ENCODE peak calls at places on chromosome 17, in five cellular contexts. B is effector CD4-positive, alpha-beta T cell; M is CD4-positive, alpha-beta T cell; L is AG09309; F is foreskin melanocyte. E is an unnamed sample.

GRCh38 chr17:55769625-55770000 is 18.8 kb downstream of the PCTP start:
- DNase-seq in L (peak; percentile 61), F (no peak), M (no peak), B (no peak), E (peak; percentile 92)

GRCh38 chr17:41659813-41660212 is 28.9 kb upstream of the EIF1 start:
- DNase-seq in M (no peak), L (no peak), B (no peak), F (no peak), E (no peak)

GRCh38 chr17:40909351-40909750 is 24.3 kb upstream of the KRT20 start:
- DNase-seq in F (peak; percentile 84), M (peak; percentile 38), L (peak; percentile 96), B (peak; percentile 54), E (peak; percentile 97)

GRCh38 chr17:73705594-73705993 is 61.3 kb upstream of the SDK2 start:
- DNase-seq in L (peak; percentile 10), M (no peak), B (no peak), F (no peak), E (no peak)

GRCh38 chr17:80328620-80329380 is 68.1 kb downstream of the RNF213 start:
- DNase-seq in F (no peak), L (no peak), B (no peak), M (no peak), E (no peak)

GRCh38 chr17:30279156-30279555 is 12.6 kb downstream of the BLMH start:
- DNase-seq in F (no peak), B (no peak), L (no peak), M (no peak), E (no peak)

GRCh38 chr17:35734396-35734795 is 3.0 kb downstream of the RASL10B start:
- DNase-seq in F (no peak), L (no peak), M (no peak), B (no peak), E (no peak)

GRCh38 chr17:1029196-1029911 is 32.4 kb downstream of the TIMM22 start:
- DNase-seq in L (peak; percentile 8), M (no peak), B (no peak), F (peak; percentile 50), E (peak; percentile 65)

GRCh38 chr17:76422406-76422805 is 30.5 kb downstream of the UBE2O start:
- DNase-seq in M (no peak), F (no peak), L (no peak), B (no peak), E (no peak)

GRCh38 chr17:78935419-78936323 is 10.5 kb upstream of the TIMP2 start:
- DNase-seq in L (peak; percentile 90), M (no peak), F (no peak), B (no peak), E (peak; percentile 96)

GRCh38 chr17:50423553-50424159 is 2.4 kb upstream of the ACSF2 start:
- DNase-seq in M (no peak), B (no peak), F (peak; percentile 35), L (peak; percentile 61), E (peak; percentile 97)

GRCh38 chr17:66165537-66166123 is 26.3 kb downstream of the CEP112 start:
- DNase-seq in B (peak; percentile 5), M (no peak), F (peak; percentile 56), L (peak; percentile 35), E (peak; percentile 32)

GRCh38 chr17:43591750-43592562 is 45.8 kb upstream of the ETV4 start:
- DNase-seq in L (no peak), B (no peak), F (no peak), M (no peak), E (peak; percentile 79)

GRCh38 chr17:13002761-13003453 is 14.9 kb downstream of the ELAC2 start:
- DNase-seq in B (peak; percentile 34), M (peak; percentile 27), L (peak; percentile 40), F (peak; percentile 51), E (peak; percentile 60)

GRCh38 chr17:3803308-3803640 is 2.3 kb upstream of the ITGAE start:
- DNase-seq in F (no peak), L (no peak), B (no peak), M (no peak), E (no peak)

GRCh38 chr17:49341356-49341755 is 20.7 kb downstream of the ZNF652 start:
- DNase-seq in L (no peak), F (no peak), M (no peak), B (no peak), E (no peak)

GRCh38 chr17:19313746-19314651 is 48.5 kb downstream of the B9D1 start:
- DNase-seq in M (no peak), L (no peak), B (no peak), F (no peak), E (no peak)

GRCh38 chr17:2796164-2797140 is at the start of gene RAP1GAP2:
- DNase-seq in L (no peak), F (no peak), B (peak; percentile 60), M (peak; percentile 45), E (no peak)

GRCh38 chr17:57480438-57481196 is 224.3 kb downstream of the MSI2 start:
- DNase-seq in F (peak; percentile 64), B (no peak), L (peak; percentile 16), M (no peak), E (no peak)

GRCh38 chr17:63956296-63956920 is 16.3 kb downstream of the SCN4A start:
- DNase-seq in B (no peak), M (no peak), L (no peak), F (no peak), E (no peak)

GRCh38 chr17:80781851-80782277 is 209.8 kb upstream of the CHMP6 start:
- DNase-seq in L (no peak), M (no peak), F (no peak), B (no peak), E (no peak)

GRCh38 chr17:80698297-80698696 is 153.7 kb downstream of the RPTOR start:
- DNase-seq in F (no peak), L (no peak), B (no peak), M (no peak), E (no peak)

GRCh38 chr17:489758-490329 is 137.2 kb upstream of the RPH3AL start:
- DNase-seq in B (peak; percentile 50), F (peak; percentile 35), M (peak; percentile 38), L (no peak), E (no peak)

GRCh38 chr17:266701-267656 is 85.5 kb upstream of the DOC2B start:
- DNase-seq in B (no peak), F (peak; percentile 8), M (no peak), L (no peak), E (peak; percentile 2)

GRCh38 chr17:44086364-44087311 is 16.1 kb downstream of the G6PC3 start:
- DNase-seq in B (no peak), F (peak; percentile 78), M (no peak), L (peak; percentile 74), E (peak; percentile 84)

GRCh38 chr17:6555331-6556120 is 829 bp downstream of the PITPNM3 start:
- DNase-seq in L (no peak), F (no peak), B (no peak), M (no peak), E (no peak)

GRCh38 chr17:19726615-19727376 is 10.4 kb upstream of the SLC47A2 start:
- DNase-seq in L (no peak), B (no peak), F (peak; percentile 29), M (no peak), E (peak; percentile 33)

GRCh38 chr17:41678907-41679739 is 9.6 kb upstream of the EIF1 start:
- DNase-seq in B (peak; percentile 46), F (peak; percentile 50), L (no peak), M (peak; percentile 18), E (peak; percentile 75)

GRCh38 chr17:75840779-75841123 is 3.5 kb downstream of the UNC13D start:
- DNase-seq in F (no peak), B (no peak), M (no peak), L (no peak), E (no peak)